ENCODE peak calls at places on chromosomes 13 and 19, in nine cellular contexts. Z is GM23338; G is bronchial epithelial cell; R is heart left ventricle; S is AG09309; O is CD8-positive, alpha-beta T cell; W is ovary; C is AG10803; B is gastrocnemius medialis. J is an unnamed sample.

GRCh38 chr13:98998831-98999634 is 21.2 kb upstream of the DOCK9 start:
- DNase-seq in Z (no peak), G (no peak), R (no peak), S (no peak), O (no peak), W (peak), C (peak), B (no peak), J (no peak)

GRCh38 chr13:80101040-80101439 is 239.9 kb downstream of the SPRY2 start:
- DNase-seq in Z (no peak), G (no peak), R (no peak), S (no peak), O (no peak), W (no peak), C (no peak), B (no peak), J (no peak)

GRCh38 chr13:48979892-48980291 is 4.2 kb downstream of the FNDC3A start:
- DNase-seq in Z (no peak), G (no peak), R (no peak), S (no peak), O (no peak), W (no peak), C (no peak), B (no peak), J (no peak)

GRCh38 chr13:23059173-23059572 is 121.6 kb upstream of the SGCG start:
- DNase-seq in Z (no peak), G (no peak), R (no peak), S (no peak), O (no peak), W (no peak), C (no peak), B (no peak), J (no peak)

GRCh38 chr19:47097396-47098217 is 16.0 kb downstream of the ZC3H4 start:
- DNase-seq in Z (no peak), G (no peak), R (peak), S (no peak), O (no peak), W (no peak), C (no peak), B (peak), J (peak)

GRCh38 chr13:84885868-84886267 is 913.4 kb downstream of the SLITRK6 start:
- DNase-seq in Z (no peak), G (no peak), R (no peak), S (no peak), O (no peak), W (no peak), C (no peak), B (no peak), J (no peak)

GRCh38 chr19:33678796-33679195 is 57.0 kb downstream of the CHST8 start:
- DNase-seq in Z (no peak), G (no peak), R (no peak), S (no peak), O (no peak), W (no peak), C (no peak), B (no peak), J (no peak)

GRCh38 chr13:32080328-32080744 is 48.8 kb downstream of the FRY start:
- DNase-seq in Z (no peak), G (no peak), R (no peak), S (no peak), O (no peak), W (no peak), C (no peak), B (no peak), J (no peak)

GRCh38 chr19:31181535-31181934 is 167.7 kb downstream of the TSHZ3 start:
- DNase-seq in Z (no peak), G (no peak), R (no peak), S (no peak), O (no peak), W (no peak), C (no peak), B (no peak), J (no peak)

GRCh38 chr19:53977991-53978731 is 13.3 kb upstream of the CACNG6 start:
- DNase-seq in Z (peak), G (no peak), R (peak), S (peak), O (no peak), W (no peak), C (peak), B (peak), J (no peak)

GRCh38 chr13:20831254-20831653 is 57.5 kb upstream of the EEF1AKMT1 start:
- DNase-seq in Z (no peak), G (no peak), R (no peak), S (no peak), O (no peak), W (no peak), C (no peak), B (no peak), J (no peak)

GRCh38 chr19:47540748-47541147 is 25.9 kb upstream of the NAPA start:
- DNase-seq in Z (peak), G (peak), R (no peak), S (peak), O (no peak), W (peak), C (peak), B (no peak), J (no peak)

GRCh38 chr13:113565526-113566226 is 18.9 kb upstream of the TFDP1 start:
- DNase-seq in Z (no peak), G (no peak), R (no peak), S (no peak), O (no peak), W (no peak), C (no peak), B (no peak), J (no peak)

GRCh38 chr13:80923907-80924306 is 583.0 kb upstream of the SPRY2 start:
- DNase-seq in Z (peak), G (peak), R (no peak), S (no peak), O (no peak), W (no peak), C (no peak), B (no peak), J (no peak)

GRCh38 chr19:15109768-15110417 is 2.7 kb downstream of the SYDE1 start:
- DNase-seq in Z (no peak), G (no peak), R (no peak), S (no peak), O (no peak), W (no peak), C (no peak), B (no peak), J (no peak)

GRCh38 chr13:109595466-109595865 is 190.9 kb downstream of the IRS2 start:
- DNase-seq in Z (no peak), G (no peak), R (no peak), S (peak), O (no peak), W (no peak), C (peak), B (no peak), J (no peak)

GRCh38 chr19:38162094-38162493 is 61.9 kb downstream of the DPF1 start:
- DNase-seq in Z (no peak), G (peak), R (no peak), S (no peak), O (no peak), W (no peak), C (no peak), B (no peak), J (no peak)

GRCh38 chr19:49125025-49125731 is 5.8 kb downstream of the PPFIA3 start:
- DNase-seq in Z (peak), G (no peak), R (no peak), S (no peak), O (no peak), W (no peak), C (no peak), B (no peak), J (no peak)

GRCh38 chr19:30064776-30065494 is 122.9 kb downstream of the URI1 start:
- DNase-seq in Z (no peak), G (no peak), R (peak), S (no peak), O (peak), W (no peak), C (no peak), B (no peak), J (peak)

GRCh38 chr19:42123765-42124164 is 8.5 kb downstream of the POU2F2 start:
- DNase-seq in Z (no peak), G (no peak), R (no peak), S (no peak), O (no peak), W (no peak), C (no peak), B (no peak), J (no peak)
- TF ChIP-seq CTCF in Z (no peak), G (no peak), R (no peak), S (no peak), O (no peak), W (no peak), C (no peak), B (no peak), J (no peak)

GRCh38 chr19:42554046-42554575 is 25.8 kb upstream of the CEACAM1 start:
- DNase-seq in Z (no peak), G (no peak), R (no peak), S (no peak), O (peak), W (no peak), C (no peak), B (no peak), J (no peak)
- TF ChIP-seq CTCF in Z (no peak), G (no peak), R (no peak), S (no peak), O (no peak), W (no peak), C (no peak), B (no peak), J (no peak)

DNA sequence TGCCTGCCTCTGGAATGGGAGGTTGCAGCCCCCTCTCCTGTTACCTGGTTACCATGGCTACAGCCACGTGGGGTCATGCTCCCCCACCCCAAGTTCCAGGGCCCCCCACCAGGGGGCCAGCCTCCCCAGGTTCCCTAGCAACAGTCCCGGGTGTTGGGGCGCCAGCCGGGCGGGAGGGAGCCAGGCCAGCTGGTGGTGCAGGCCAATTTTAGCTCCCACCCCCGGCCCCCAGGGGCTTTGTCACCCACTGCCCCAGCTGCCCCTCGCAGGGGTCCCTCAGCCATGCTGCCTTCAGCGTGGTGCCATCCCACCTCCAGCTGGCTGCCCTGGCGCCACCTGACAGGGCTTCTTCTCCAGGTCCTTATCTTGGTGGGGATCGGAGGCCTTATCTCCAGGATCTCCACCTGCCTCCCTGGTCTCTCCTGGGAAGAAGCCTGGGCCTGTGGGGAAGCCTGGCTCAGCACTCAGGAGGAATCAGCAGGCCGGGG is 3.0 kb downstream of the MARK4 start:
- DNase-seq in Z (peak), G (no peak), R (no peak), S (no peak), O (no peak), W (no peak), C (no peak), B (no peak), J (no peak)
- TF ChIP-seq CTCF in Z (no peak), G (peak), R (no peak), S (peak), O (peak), W (no peak), C (peak), B (no peak), J (no peak)

GRCh38 chr19:41699231-41699967 is 9.0 kb upstream of the CEACAM5 start:
- DNase-seq in Z (no peak), G (peak), R (no peak), S (no peak), O (peak), W (no peak), C (no peak), B (no peak), J (no peak)

GRCh38 chr19:41700381-41701195 is 7.8 kb upstream of the CEACAM5 start:
- DNase-seq in Z (no peak), G (no peak), R (no peak), S (no peak), O (no peak), W (no peak), C (no peak), B (no peak), J (no peak)

GRCh38 chr19:41699968-41700323 is 8.5 kb upstream of the CEACAM5 start:
- DNase-seq in Z (no peak), G (no peak), R (no peak), S (no peak), O (peak), W (no peak), C (no peak), B (no peak), J (no peak)

GRCh38 chr19:41702208-41702651 is 6.2 kb upstream of the CEACAM5 start:
- DNase-seq in Z (no peak), G (peak), R (no peak), S (no peak), O (peak), W (no peak), C (peak), B (no peak), J (no peak)

DNA sequence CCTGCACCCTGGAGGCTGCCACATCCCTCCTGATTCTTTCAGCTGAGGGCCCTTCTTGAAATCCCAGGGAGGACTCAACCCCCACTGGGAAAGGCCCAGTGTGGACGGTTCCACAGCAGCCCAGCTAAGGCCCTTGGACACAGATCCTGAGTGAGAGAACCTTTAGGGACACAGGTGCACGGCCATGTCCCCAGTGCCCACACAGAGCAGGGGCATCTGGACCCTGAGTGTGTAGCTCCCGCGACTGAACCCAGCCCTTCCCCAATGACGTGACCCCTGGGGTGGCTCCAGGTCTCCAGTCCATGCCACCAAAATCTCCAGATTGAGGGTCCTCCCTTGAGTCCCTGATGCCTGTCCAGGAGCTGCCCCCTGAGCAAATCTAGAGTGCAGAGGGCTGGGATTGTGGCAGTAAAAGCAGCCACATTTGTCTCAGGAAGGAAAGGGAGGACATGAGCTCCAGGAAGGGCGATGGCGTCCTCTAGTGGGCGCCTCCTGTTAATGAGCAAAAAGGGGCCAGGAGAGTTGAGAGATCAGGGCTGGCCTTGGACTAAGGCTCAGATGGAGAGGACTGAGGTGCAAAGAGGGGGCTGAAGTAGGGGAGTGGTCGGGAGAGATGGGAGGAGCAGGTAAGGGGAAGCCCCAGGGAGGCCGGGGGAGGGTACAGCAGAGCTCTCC is 6.9 kb upstream of the CEACAM5 start:
- DNase-seq in Z (peak), G (no peak), R (no peak), S (no peak), O (peak), W (no peak), C (no peak), B (no peak), J (no peak)
- TF ChIP-seq CTCF in Z (peak), G (peak), R (no peak), S (no peak), O (no peak), W (no peak), C (no peak), B (no peak), J (no peak)

DNA sequence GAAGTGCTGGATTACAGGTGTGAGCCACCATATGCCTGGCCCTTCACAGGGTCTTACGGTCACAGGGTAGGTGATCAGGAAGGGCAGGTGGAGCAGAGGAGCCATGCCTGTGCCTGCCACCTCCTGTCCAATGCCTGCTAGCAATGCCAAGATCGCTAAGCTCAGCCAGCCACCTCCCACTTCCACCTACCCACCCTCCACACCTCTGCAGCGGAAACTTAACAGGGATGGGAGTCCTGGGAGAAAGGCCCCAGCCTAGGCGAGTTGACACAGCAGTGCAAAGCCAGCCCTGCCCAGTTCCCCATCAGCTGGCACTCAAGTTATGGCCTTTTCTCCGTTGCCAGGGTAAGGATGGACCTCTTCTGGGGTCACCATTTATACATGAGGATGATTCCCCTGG is 15.9 kb upstream of the FCHO1 start:
- DNase-seq in Z (no peak), G (no peak), R (no peak), S (no peak), O (no peak), W (no peak), C (no peak), B (no peak), J (no peak)
- TF ChIP-seq CTCF in Z (no peak), G (no peak), R (no peak), S (no peak), O (no peak), W (no peak), C (no peak), B (no peak), J (no peak)

GRCh38 chr19:40425450-40426287 is at the start of gene SERTAD1:
- DNase-seq in Z (peak), G (peak), R (peak), S (peak), O (peak), W (peak), C (peak), B (peak), J (peak)
- TF ChIP-seq CTCF in Z (no peak), G (peak), R (peak), S (peak), O (peak), W (peak), C (peak), B (peak), J (peak)